ENCODE peak calls at places on chromosome 12, in eight cellular contexts. One of them, this sample, is unnamed.

GRCh38 chr12:65494537-65494936 is 216.1 kb downstream of the MSRB3 start:
- DNase-seq in T-cell: no peak
- DNase-seq in NCI-H510A: no peak
- DNase-seq in thoracic aorta: no peak
- DNase-seq in posterior cingulate gyrus: no peak
- DNase-seq in A172: peak
- DNase-seq in effector CD4-positive, alpha-beta T cell: no peak
- DNase-seq in amniotic stem cell: no peak
- DNase-seq in this sample: no peak

GRCh38 chr12:46519407-46519806 is 146.8 kb upstream of the SLC38A2 start:
- DNase-seq in T-cell: no peak
- DNase-seq in NCI-H510A: no peak
- DNase-seq in thoracic aorta: no peak
- DNase-seq in posterior cingulate gyrus: no peak
- DNase-seq in A172: no peak
- DNase-seq in effector CD4-positive, alpha-beta T cell: no peak
- DNase-seq in amniotic stem cell: no peak
- DNase-seq in this sample: no peak

GRCh38 chr12:52006726-52007157 is at the start of gene TAMALIN:
- DNase-seq in T-cell: peak
- DNase-seq in NCI-H510A: peak
- DNase-seq in thoracic aorta: no peak
- DNase-seq in posterior cingulate gyrus: peak
- DNase-seq in A172: no peak
- DNase-seq in effector CD4-positive, alpha-beta T cell: peak
- DNase-seq in amniotic stem cell: no peak
- DNase-seq in this sample: peak

GRCh38 chr12:14417717-14418116 is 52.2 kb downstream of the ATF7IP start:
- DNase-seq in T-cell: peak
- DNase-seq in NCI-H510A: no peak
- DNase-seq in thoracic aorta: no peak
- DNase-seq in posterior cingulate gyrus: peak
- DNase-seq in A172: peak
- DNase-seq in effector CD4-positive, alpha-beta T cell: peak
- DNase-seq in amniotic stem cell: peak
- DNase-seq in this sample: peak

GRCh38 chr12:53179694-53180269 is 740 bp upstream of the ZNF740 start:
- DNase-seq in T-cell: no peak
- DNase-seq in NCI-H510A: no peak
- DNase-seq in thoracic aorta: no peak
- DNase-seq in posterior cingulate gyrus: no peak
- DNase-seq in A172: no peak
- DNase-seq in effector CD4-positive, alpha-beta T cell: no peak
- DNase-seq in amniotic stem cell: no peak
- DNase-seq in this sample: no peak

GRCh38 chr12:118357327-118358007 is 15.2 kb downstream of the TAOK3 start:
- DNase-seq in T-cell: peak
- DNase-seq in NCI-H510A: no peak
- DNase-seq in thoracic aorta: no peak
- DNase-seq in posterior cingulate gyrus: no peak
- DNase-seq in A172: peak
- DNase-seq in effector CD4-positive, alpha-beta T cell: peak
- DNase-seq in amniotic stem cell: no peak
- DNase-seq in this sample: no peak

GRCh38 chr12:120994589-120995337 is 16.4 kb downstream of the HNF1A start:
- DNase-seq in T-cell: no peak
- DNase-seq in NCI-H510A: no peak
- DNase-seq in thoracic aorta: no peak
- DNase-seq in posterior cingulate gyrus: no peak
- DNase-seq in A172: peak
- DNase-seq in effector CD4-positive, alpha-beta T cell: no peak
- DNase-seq in amniotic stem cell: no peak
- DNase-seq in this sample: no peak

GRCh38 chr12:12562016-12562483 is 613 bp downstream of the DUSP16 start:
- DNase-seq in T-cell: peak
- DNase-seq in NCI-H510A: no peak
- DNase-seq in thoracic aorta: no peak
- DNase-seq in posterior cingulate gyrus: no peak
- DNase-seq in A172: no peak
- DNase-seq in effector CD4-positive, alpha-beta T cell: peak
- DNase-seq in amniotic stem cell: peak
- DNase-seq in this sample: peak

GRCh38 chr12:52783563-52784316 is 6.6 kb upstream of the KRT76 start:
- DNase-seq in T-cell: no peak
- DNase-seq in NCI-H510A: no peak
- DNase-seq in thoracic aorta: no peak
- DNase-seq in posterior cingulate gyrus: no peak
- DNase-seq in A172: no peak
- DNase-seq in effector CD4-positive, alpha-beta T cell: no peak
- DNase-seq in amniotic stem cell: no peak
- DNase-seq in this sample: no peak

GRCh38 chr12:130013771-130014484 is 110.1 kb upstream of the TMEM132D start:
- DNase-seq in T-cell: no peak
- DNase-seq in NCI-H510A: peak
- DNase-seq in thoracic aorta: no peak
- DNase-seq in posterior cingulate gyrus: peak
- DNase-seq in A172: peak
- DNase-seq in effector CD4-positive, alpha-beta T cell: no peak
- DNase-seq in amniotic stem cell: peak
- DNase-seq in this sample: no peak

GRCh38 chr12:72017054-72017651 is 78.5 kb downstream of the TPH2 start:
- DNase-seq in T-cell: peak
- DNase-seq in NCI-H510A: peak
- DNase-seq in thoracic aorta: no peak
- DNase-seq in posterior cingulate gyrus: peak
- DNase-seq in A172: peak
- DNase-seq in effector CD4-positive, alpha-beta T cell: peak
- DNase-seq in amniotic stem cell: peak
- DNase-seq in this sample: peak

GRCh38 chr12:115988629-115989563 is 288.6 kb downstream of the MED13L start:
- DNase-seq in T-cell: no peak
- DNase-seq in NCI-H510A: no peak
- DNase-seq in thoracic aorta: no peak
- DNase-seq in posterior cingulate gyrus: no peak
- DNase-seq in A172: no peak
- DNase-seq in effector CD4-positive, alpha-beta T cell: no peak
- DNase-seq in amniotic stem cell: no peak
- DNase-seq in this sample: no peak

GRCh38 chr12:112303004-112303403 is 79.2 kb downstream of the HECTD4 start:
- DNase-seq in T-cell: peak
- DNase-seq in NCI-H510A: no peak
- DNase-seq in thoracic aorta: no peak
- DNase-seq in posterior cingulate gyrus: no peak
- DNase-seq in A172: peak
- DNase-seq in effector CD4-positive, alpha-beta T cell: peak
- DNase-seq in amniotic stem cell: peak
- DNase-seq in this sample: peak

GRCh38 chr12:19251481-19251880 is 121.9 kb downstream of the PLEKHA5 start:
- DNase-seq in T-cell: no peak
- DNase-seq in NCI-H510A: no peak
- DNase-seq in thoracic aorta: no peak
- DNase-seq in posterior cingulate gyrus: no peak
- DNase-seq in A172: no peak
- DNase-seq in effector CD4-positive, alpha-beta T cell: no peak
- DNase-seq in amniotic stem cell: no peak
- DNase-seq in this sample: no peak

GRCh38 chr12:74171478-74171909 is 366.1 kb upstream of the ATXN7L3B start:
- DNase-seq in T-cell: no peak
- DNase-seq in NCI-H510A: peak
- DNase-seq in thoracic aorta: no peak
- DNase-seq in posterior cingulate gyrus: no peak
- DNase-seq in A172: no peak
- DNase-seq in effector CD4-positive, alpha-beta T cell: no peak
- DNase-seq in amniotic stem cell: no peak
- DNase-seq in this sample: no peak

GRCh38 chr12:11813422-11813813 is 163.9 kb downstream of the ETV6 start:
- DNase-seq in T-cell: no peak
- DNase-seq in NCI-H510A: no peak
- DNase-seq in thoracic aorta: no peak
- DNase-seq in posterior cingulate gyrus: no peak
- DNase-seq in A172: no peak
- DNase-seq in effector CD4-positive, alpha-beta T cell: no peak
- DNase-seq in amniotic stem cell: no peak
- DNase-seq in this sample: no peak

GRCh38 chr12:47080725-47081502 is 1.2 kb upstream of the AMIGO2 start:
- DNase-seq in T-cell: peak
- DNase-seq in NCI-H510A: peak
- DNase-seq in thoracic aorta: no peak
- DNase-seq in posterior cingulate gyrus: peak
- DNase-seq in A172: peak
- DNase-seq in effector CD4-positive, alpha-beta T cell: peak
- DNase-seq in amniotic stem cell: no peak
- DNase-seq in this sample: peak

This sample was measured in T-helper 2 cell.